ENCODE peak calls at places on chromosomes 1 and 21, in five cellular contexts. Q is K562, N is hepatocyte, X is PC-3, V is HCT116. G is an unnamed sample.

GRCh38 chr21:17708541-17709265 is 96.0 kb upstream of the BTG3 start:
- DNase-seq in V (no peak), X (no peak), Q (no peak), N (no peak), G (no peak)

GRCh38 chr1:116733466-116734108 is 20.6 kb upstream of the CD2 start:
- DNase-seq in N (no peak), X (no peak), Q (no peak), V (no peak), G (no peak)

GRCh38 chr21:46080171-46081021 is 17.5 kb upstream of the COL6A2 start:
- DNase-seq in V (no peak), N (peak), Q (no peak), X (no peak), G (no peak)

GRCh38 chr1:212221801-212222200 is 63.4 kb upstream of the PPP2R5A start:
- DNase-seq in V (no peak), X (no peak), Q (no peak), N (no peak), G (no peak)

GRCh38 chr1:50702395-50702794 is 257.7 kb downstream of the FAF1 start:
- DNase-seq in N (no peak), X (no peak), Q (no peak), V (no peak), G (no peak)

GRCh38 chr1:189696297-189696696 is 781.4 kb downstream of the BRINP3 start:
- DNase-seq in X (no peak), V (no peak), N (no peak), Q (no peak), G (no peak)

GRCh38 chr1:186535388-186536133 is 74.6 kb upstream of the PDC start:
- DNase-seq in X (peak), N (peak), V (no peak), Q (no peak), G (no peak)

GRCh38 chr1:149997585-149998262 is 12.8 kb downstream of the OTUD7B start:
- DNase-seq in N (no peak), Q (no peak), X (no peak), V (no peak), G (peak)

GRCh38 chr1:79161077-79161476 is 154.5 kb upstream of the ADGRL4 start:
- DNase-seq in N (no peak), Q (no peak), V (no peak), X (peak), G (no peak)

GRCh38 chr1:17013598-17014320 is 2.0 kb upstream of the ATP13A2 start:
- DNase-seq in X (no peak), Q (peak), N (no peak), V (no peak), G (no peak)

GRCh38 chr1:56821462-56821797 is 2.2 kb upstream of the FYB2 start:
- DNase-seq in N (peak), V (no peak), Q (no peak), X (peak), G (no peak)

GRCh38 chr1:100440075-100440809 is 87.9 kb downstream of the CDC14A start:
- DNase-seq in N (peak), V (no peak), Q (peak), X (no peak), G (peak)

GRCh38 chr1:151393583-151393982 is 5.8 kb upstream of the PSMB4 start:
- DNase-seq in N (no peak), X (no peak), Q (no peak), V (no peak), G (no peak)

GRCh38 chr1:208807446-208808117 is 563.4 kb upstream of the PLXNA2 start:
- DNase-seq in V (no peak), X (peak), Q (no peak), N (no peak), G (no peak)

GRCh38 chr1:167152192-167152876 is 58.5 kb downstream of the STYXL2 start:
- DNase-seq in Q (no peak), X (no peak), N (no peak), V (no peak), G (no peak)

GRCh38 chr1:170225735-170226524 is 80.2 kb downstream of the NTMT2 start:
- DNase-seq in X (peak), N (peak), Q (no peak), V (no peak), G (no peak)

GRCh38 chr1:209662879-209663327 is 10.7 kb upstream of the LAMB3 start:
- DNase-seq in X (peak), Q (no peak), V (no peak), N (no peak), G (no peak)

GRCh38 chr1:44808063-44808937 is at the start of gene BTBD19:
- DNase-seq in V (no peak), Q (peak), N (peak), X (no peak), G (no peak)

GRCh38 chr21:36477559-36477958 is 2.4 kb downstream of the CLDN14 start:
- DNase-seq in Q (no peak), V (no peak), X (no peak), N (no peak), G (no peak)

GRCh38 chr1:18107671-18108312 is at the start of gene IGSF21:
- DNase-seq in Q (no peak), N (peak), X (no peak), V (no peak), G (no peak)

GRCh38 chr1:113998361-113998760 is 19.1 kb downstream of the OLFML3 start:
- DNase-seq in V (no peak), X (no peak), Q (peak), N (peak), G (no peak)

GRCh38 chr1:240998441-240999015 is 358.5 kb downstream of the RGS7 start:
- DNase-seq in X (no peak), N (no peak), V (no peak), Q (no peak), G (no peak)

GRCh38 chr1:21238141-21238800 is 52.0 kb downstream of the ECE1 start:
- DNase-seq in Q (no peak), N (no peak), V (no peak), X (peak), G (no peak)

GRCh38 chr1:44532567-44532944 is 127.5 kb downstream of the RNF220 start:
- DNase-seq in V (no peak), N (no peak), Q (peak), X (no peak), G (no peak)

GRCh38 chr1:162560303-162561036 is 1.1 kb upstream of the UAP1 start:
- DNase-seq in V (no peak), X (peak), Q (no peak), N (peak), G (peak)

GRCh38 chr21:45763074-45763473 is 119.5 kb downstream of the PCBP3 start:
- DNase-seq in Q (no peak), X (no peak), V (no peak), N (no peak), G (no peak)

GRCh38 chr1:183025782-183026774 is 2.9 kb downstream of the LAMC1 start:
- DNase-seq in X (peak), Q (no peak), N (no peak), V (no peak), G (no peak)

GRCh38 chr1:157948547-157949152 is 44.8 kb upstream of the KIRREL1 start:
- DNase-seq in V (peak), Q (no peak), X (peak), N (peak), G (peak)

GRCh38 chr1:109977657-109978378 is 6.7 kb upstream of the AHCYL1 start:
- DNase-seq in X (no peak), N (no peak), V (no peak), Q (no peak), G (no peak)

GRCh38 chr21:31335957-31336738 is 7.9 kb downstream of the TIAM1 start:
- DNase-seq in V (no peak), X (peak), N (peak), Q (no peak), G (no peak)

GRCh38 chr1:102687383-102687782 is 420.9 kb downstream of the COL11A1 start:
- DNase-seq in Q (no peak), N (no peak), X (no peak), V (no peak), G (no peak)

GRCh38 chr1:42081475-42081874 is 71.7 kb upstream of the GUCA2B start:
- DNase-seq in X (no peak), N (peak), Q (no peak), V (no peak), G (no peak)

GRCh38 chr1:36351222-36351977 is 28.0 kb upstream of the EVA1B start:
- DNase-seq in V (peak), N (peak), X (peak), Q (no peak), G (no peak)

DNA sequence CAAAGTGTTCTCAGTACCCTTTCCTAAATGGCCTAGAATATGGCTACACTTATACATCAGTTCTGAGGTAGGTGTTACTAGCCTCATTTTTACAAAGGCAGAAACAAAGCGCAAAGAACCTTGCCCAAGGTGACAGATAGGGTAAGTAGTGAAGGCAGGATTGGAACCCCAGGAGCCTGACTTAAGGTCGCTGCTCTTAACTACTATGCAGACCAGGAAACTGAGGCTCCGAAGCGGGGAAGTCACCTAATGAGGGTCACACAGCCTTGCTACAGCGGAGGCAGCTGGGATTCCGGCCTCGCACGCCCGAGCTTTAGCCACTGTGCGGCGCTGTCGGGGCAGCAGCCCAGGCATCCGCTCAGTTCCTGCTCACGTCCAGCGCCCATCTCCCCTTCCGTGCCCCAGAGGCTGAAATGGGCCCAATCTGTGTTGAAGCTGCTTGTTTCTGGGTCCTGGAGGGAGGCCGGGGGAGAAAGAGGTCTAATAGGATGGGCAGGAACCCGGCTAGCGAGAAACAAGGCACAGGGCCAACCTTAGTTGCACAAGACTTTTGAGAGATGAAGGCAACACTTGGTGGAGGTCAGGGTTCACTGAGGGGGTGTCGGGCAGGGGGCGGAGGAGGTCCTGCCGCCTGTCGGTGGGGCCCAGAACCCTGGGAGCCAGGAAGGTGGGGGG is 1.4 kb upstream of the FOXD2 start:
- DNase-seq in V (peak), Q (peak), N (peak), X (peak), G (peak)
- TF ChIP-seq EZH2 in V (no peak), Q (no peak), N (no peak), X (no peak), G (no peak)

GRCh38 chr1:87252406-87252805 is 76.3 kb upstream of the LMO4 start:
- DNase-seq in V (no peak), Q (no peak), X (peak), N (no peak), G (no peak)
- H2AFZ ChIP-seq in V (no peak), Q (no peak), X (no peak), N (no peak), G (no peak)

DNA sequence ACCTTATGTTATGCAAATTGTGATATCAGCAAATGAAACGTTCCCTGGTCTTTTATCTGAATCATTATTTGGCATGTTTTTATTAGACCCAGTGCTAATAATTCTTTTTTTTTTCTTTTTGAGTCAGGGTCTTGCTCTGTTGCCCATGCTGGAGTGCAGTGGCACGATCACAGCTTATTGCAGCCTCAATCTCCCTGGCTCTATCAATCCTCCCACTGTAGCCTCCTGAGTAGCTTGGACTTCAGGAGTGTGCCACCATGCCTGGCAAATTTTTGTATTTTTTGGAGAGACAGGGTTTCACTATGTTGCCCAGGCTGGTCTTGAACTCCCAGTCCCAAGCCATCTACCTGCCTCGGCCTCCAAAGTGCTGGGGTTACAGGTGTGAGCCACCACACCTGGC is 18.3 kb downstream of the C1orf21 start:
- DNase-seq in V (no peak), N (no peak), X (no peak), Q (no peak), G (no peak)
- H3K27ac ChIP-seq in V (no peak), N (no peak), X (no peak), Q (no peak), G (no peak)

GRCh38 chr1:115478933-115479551 is 141.0 kb upstream of the NGF start:
- DNase-seq in Q (no peak), X (peak), V (no peak), N (no peak), G (no peak)
- TF ChIP-seq EZH2 in Q (no peak), X (no peak), V (no peak), N (no peak), G (no peak)

GRCh38 chr1:85307987-85308836 is 31.8 kb upstream of the BCL10 start:
- DNase-seq in X (peak), Q (peak), V (peak), N (peak), G (peak)
- H2AFZ ChIP-seq in X (peak), Q (peak), V (peak), N (no peak), G (peak)

DNA sequence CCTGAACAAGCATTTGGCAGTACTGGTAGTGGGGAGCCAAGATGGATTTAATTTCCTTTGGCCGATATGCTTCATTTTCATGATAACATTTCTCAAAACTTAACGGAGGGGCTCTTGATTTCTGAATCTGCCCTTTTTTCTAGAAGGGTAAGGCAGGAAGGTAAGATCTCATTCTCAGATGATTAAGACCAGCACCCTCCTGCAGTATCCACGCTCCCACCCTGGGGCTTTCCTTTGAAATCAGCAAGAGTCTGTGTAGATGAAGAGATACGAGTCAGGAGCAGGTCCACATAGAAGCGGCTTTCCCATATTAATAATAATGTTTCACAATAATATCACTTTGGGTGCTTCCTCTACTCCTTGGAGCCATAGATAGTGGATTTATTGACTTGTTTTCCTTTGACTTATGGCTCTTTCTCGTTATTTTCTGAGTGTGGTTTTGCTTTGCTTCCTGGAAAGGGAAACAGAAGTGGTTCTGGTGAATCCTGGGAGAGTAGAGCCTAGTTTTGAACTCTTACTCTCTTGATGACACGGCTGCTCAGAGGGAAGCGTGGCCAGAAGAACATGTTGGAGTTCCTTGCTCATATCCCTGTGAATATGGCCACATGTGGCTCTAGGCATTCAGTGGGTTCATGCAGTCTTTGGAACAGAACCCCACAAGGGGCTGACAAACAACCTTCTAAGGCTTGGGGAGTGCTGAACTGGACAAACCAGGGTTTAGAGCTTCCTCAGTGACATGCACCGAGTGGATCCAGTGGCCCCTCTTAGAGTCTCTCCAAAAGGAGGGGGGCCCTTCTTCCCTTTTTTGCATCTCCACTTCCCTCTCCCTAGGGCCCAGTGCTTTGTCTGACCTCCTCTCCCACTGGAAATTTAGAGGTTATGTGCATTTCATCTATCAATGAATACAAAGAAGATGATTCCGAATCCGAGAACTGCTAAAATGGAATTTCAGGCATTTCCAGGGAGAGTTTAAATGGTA is 195.7 kb downstream of the DYRK1A start:
- DNase-seq in N (no peak), V (no peak), Q (no peak), X (no peak), G (no peak)
- H3K27ac ChIP-seq in N (no peak), V (no peak), Q (peak), X (no peak), G (no peak)

GRCh38 chr1:156438278-156438987 is 62.1 kb downstream of the MEF2D start:
- DNase-seq in V (no peak), Q (no peak), N (no peak), X (no peak), G (peak)
- TF ChIP-seq EZH2 in V (no peak), Q (no peak), N (peak), X (no peak), G (peak)

DNA sequence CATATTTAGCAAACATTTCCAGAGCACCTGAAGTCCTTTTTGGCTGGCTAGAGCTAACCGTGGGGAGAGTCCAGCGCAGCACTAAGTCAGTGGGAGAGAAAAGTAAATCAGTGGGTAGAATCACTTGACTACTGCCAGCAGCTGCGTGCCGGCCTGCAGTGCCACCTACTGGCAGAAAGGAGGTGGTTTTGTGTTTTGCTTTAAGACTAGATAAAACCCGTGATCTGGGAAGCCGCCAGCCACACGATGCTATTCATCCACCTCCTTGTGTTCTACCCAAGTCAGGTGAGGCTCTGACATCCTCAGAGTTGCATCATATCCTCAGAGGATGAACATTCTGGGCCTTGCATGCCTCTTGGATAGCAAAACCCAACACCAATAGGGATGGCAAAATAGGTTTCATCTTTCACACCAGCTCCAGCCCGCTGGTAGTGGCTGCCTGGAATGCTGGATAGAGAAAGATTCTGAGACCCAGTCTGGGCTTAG is 14.1 kb upstream of the HEYL start:
- DNase-seq in Q (peak), X (peak), N (peak), V (peak), G (peak)
- H2AFZ ChIP-seq in Q (no peak), X (peak), N (no peak), V (peak), G (peak)

G was measured in MM.1S.